ENCODE peak calls at places on chromosome X, in eight cellular contexts. I is GM23248; Z is kidney tubule cell; F is NCI-H460; U is activated effector memory CD4-positive, alpha-beta T cell treated with Interleukin-2 at 50 U/mL for 16 hours; W is astrocyte of the spinal cord; M is CD4-positive, CD25-positive, alpha-beta regulatory T cell; B is aorta. K is an unnamed sample.

GRCh38 chrX:124223524-124223923 is 108.9 kb upstream of the TEX13D start:
- DNase-seq in F (no peak), B (no peak), I (no peak), U (no peak), Z (no peak), M (peak), W (no peak), K (no peak)

GRCh38 chrX:44025611-44026010 is 52.4 kb upstream of the NDP start:
- DNase-seq in M (no peak), Z (no peak), W (peak), U (no peak), B (no peak), F (no peak), I (peak), K (no peak)

GRCh38 chrX:1248381-1249061 is 20.1 kb upstream of the CSF2RA start:
- DNase-seq in W (no peak), Z (no peak), B (no peak), M (peak), F (peak), U (no peak), I (peak), K (no peak)

GRCh38 chrX:154730271-154730883 is 20.5 kb downstream of the GAB3 start:
- DNase-seq in F (no peak), W (peak), B (no peak), I (peak), Z (peak), U (no peak), M (no peak), K (no peak)

GRCh38 chrX:96693407-96693806 is 8.8 kb downstream of the DIAPH2 start:
- DNase-seq in W (no peak), B (no peak), F (no peak), Z (no peak), I (no peak), M (no peak), U (no peak), K (no peak)

GRCh38 chrX:39755152-39756032 is 342.4 kb downstream of the BCOR start:
- DNase-seq in Z (peak), B (peak), F (peak), W (peak), U (no peak), M (no peak), I (peak), K (no peak)

GRCh38 chrX:149504226-149504914 is 736 bp downstream of the IDS start:
- DNase-seq in M (peak), I (peak), F (no peak), Z (peak), U (peak), B (peak), W (no peak), K (peak)

GRCh38 chrX:44937606-44938005 is 64.6 kb downstream of the KDM6A start:
- DNase-seq in U (no peak), F (no peak), I (no peak), W (no peak), Z (peak), M (no peak), B (no peak), K (no peak)

GRCh38 chrX:104877504-104877903 is 311.5 kb downstream of the IL1RAPL2 start:
- DNase-seq in M (no peak), F (no peak), B (no peak), W (no peak), I (no peak), Z (no peak), U (no peak), K (no peak)

GRCh38 chrX:134932528-134933217 is 58.1 kb upstream of the SMIM10 start:
- DNase-seq in W (peak), Z (peak), U (no peak), M (no peak), F (no peak), B (no peak), I (peak), K (no peak)

GRCh38 chrX:49089553-49089952 is 9.9 kb upstream of the WDR45 start:
- DNase-seq in Z (no peak), B (no peak), F (no peak), I (no peak), U (no peak), M (no peak), W (no peak), K (no peak)

GRCh38 chrX:119041175-119041574 is 31.6 kb upstream of the CT47C1 start:
- DNase-seq in I (peak), U (no peak), B (peak), Z (peak), M (no peak), W (peak), F (peak), K (no peak)

GRCh38 chrX:24079405-24079804 is 24.6 kb downstream of the EIF2S3 start:
- DNase-seq in I (no peak), B (no peak), U (no peak), W (no peak), M (no peak), Z (no peak), F (no peak), K (no peak)

GRCh38 chrX:51182545-51182944 is 150.1 kb upstream of the NUDT10 start:
- DNase-seq in Z (no peak), M (no peak), F (no peak), W (no peak), B (no peak), I (no peak), U (no peak), K (no peak)

GRCh38 chrX:38375888-38376287 is 23.5 kb downstream of the OTC start:
- DNase-seq in F (peak), U (no peak), B (no peak), M (peak), I (peak), W (peak), Z (peak), K (no peak)

GRCh38 chrX:44962944-44963343 is 90.0 kb downstream of the KDM6A start:
- DNase-seq in B (no peak), I (no peak), M (no peak), F (no peak), W (no peak), U (no peak), Z (no peak), K (no peak)

GRCh38 chrX:74535633-74536141 is 78.7 kb downstream of the RLIM start:
- DNase-seq in Z (peak), I (peak), B (peak), M (peak), F (peak), U (peak), W (peak), K (peak)

GRCh38 chrX:17692709-17693346 is 44.5 kb upstream of the SCML1 start:
- DNase-seq in B (no peak), M (no peak), Z (peak), F (no peak), I (peak), W (peak), U (no peak), K (no peak)

GRCh38 chrX:110168585-110168984 is 149.3 kb downstream of the AMMECR1 start:
- DNase-seq in W (peak), B (no peak), Z (no peak), U (no peak), F (no peak), M (no peak), I (peak), K (no peak)

GRCh38 chrX:39888730-39889129 is 209.0 kb downstream of the BCOR start:
- DNase-seq in I (no peak), B (no peak), U (no peak), M (no peak), F (no peak), W (no peak), Z (no peak), K (no peak)

GRCh38 chrX:10111364-10112148 is 45.2 kb upstream of the CLCN4 start:
- DNase-seq in M (peak), U (peak), F (no peak), Z (no peak), B (no peak), I (peak), W (no peak), K (peak)

GRCh38 chrX:43968347-43968746 is 4.8 kb downstream of the NDP start:
- DNase-seq in F (no peak), M (no peak), Z (no peak), B (no peak), W (no peak), I (no peak), U (no peak), K (no peak)

GRCh38 chrX:130878350-130879341 is 24.4 kb downstream of the ENOX2 start:
- DNase-seq in B (peak), F (no peak), U (no peak), Z (peak), I (peak), M (no peak), W (peak), K (no peak)

GRCh38 chrX:132199941-132200340 is 19.3 kb downstream of the RAP2C start:
- DNase-seq in M (no peak), W (no peak), F (no peak), U (no peak), I (no peak), Z (no peak), B (no peak), K (no peak)

GRCh38 chrX:53598169-53598568 is 88.3 kb downstream of the HUWE1 start:
- DNase-seq in I (no peak), B (no peak), W (no peak), Z (no peak), M (no peak), U (no peak), F (no peak), K (no peak)

GRCh38 chrX:130295519-130296314 is 27.0 kb upstream of the ZNF280C start:
- DNase-seq in I (peak), F (no peak), U (no peak), M (no peak), Z (no peak), W (no peak), B (no peak), K (no peak)

GRCh38 chrX:4379071-4379470 is 665.6 kb upstream of the PRKX start:
- DNase-seq in B (no peak), U (no peak), W (no peak), Z (peak), I (no peak), F (no peak), M (no peak), K (no peak)

GRCh38 chrX:64204701-64205440 is 637 bp downstream of the AMER1 start:
- DNase-seq in F (peak), I (peak), W (peak), U (no peak), M (peak), B (peak), Z (peak), K (no peak)

GRCh38 chrX:133796282-133796681 is 189.1 kb downstream of the GPC3 start:
- DNase-seq in M (no peak), Z (no peak), W (no peak), B (no peak), F (no peak), I (no peak), U (no peak), K (no peak)

GRCh38 chrX:151762802-151763201 is 28.3 kb downstream of the CNGA2 start:
- DNase-seq in F (no peak), Z (no peak), I (no peak), U (no peak), B (no peak), W (no peak), M (no peak), K (no peak)

GRCh38 chrX:72381439-72382198 is 75.9 kb upstream of the CITED1 start:
- DNase-seq in I (no peak), M (no peak), B (no peak), U (no peak), W (no peak), Z (no peak), F (peak), K (no peak)

GRCh38 chrX:129091097-129091496 is 432.2 kb downstream of the SMARCA1 start:
- DNase-seq in F (no peak), U (no peak), Z (no peak), M (no peak), I (no peak), W (no peak), B (no peak), K (no peak)

GRCh38 chrX:21638311-21638710 is 19.8 kb downstream of the KLHL34 start:
- DNase-seq in M (no peak), B (no peak), U (no peak), W (peak), F (no peak), Z (peak), I (peak), K (no peak)

GRCh38 chrX:97547873-97548578 is 664.3 kb downstream of the RPA4 start:
- DNase-seq in U (no peak), W (peak), M (no peak), B (no peak), I (no peak), F (no peak), Z (peak), K (no peak)

K was measured in activated T-helper 1 cell treated with Interleukin-2 at 50 U/mL for 16 hours.